ENCODE peak calls at places on chromosomes 12 and 14, in five cellular contexts. X, O, W, Z and S are unnamed samples.

GRCh38 chr12:69475237-69475984 is 5.2 kb downstream of the FRS2 start:
- DNase-seq in X (peak), O (no peak), W (no peak), Z (peak), S (no peak)

GRCh38 chr14:101588990-101589389 is 27.7 kb downstream of the DIO3 start:
- DNase-seq in X (no peak), O (no peak), W (no peak), Z (no peak), S (no peak)

GRCh38 chr12:7395950-7396349 is 48.0 kb downstream of the CD163L1 start:
- DNase-seq in X (peak), O (no peak), W (no peak), Z (peak), S (no peak)

GRCh38 chr14:54730156-54730961 is 163.4 kb downstream of the SAMD4A start:
- DNase-seq in X (peak), O (no peak), W (no peak), Z (peak), S (no peak)

GRCh38 chr12:123471374-123472068 is 13.6 kb downstream of the SNRNP35 start:
- DNase-seq in X (peak), O (no peak), W (no peak), Z (peak), S (no peak)

GRCh38 chr12:32252199-32253073 is 145.8 kb downstream of the BICD1 start:
- DNase-seq in X (no peak), O (no peak), W (no peak), Z (no peak), S (no peak)

GRCh38 chr12:48973992-48974673 is 2.6 kb upstream of the WNT10B start:
- DNase-seq in X (peak), O (no peak), W (peak), Z (peak), S (no peak)

GRCh38 chr12:22535478-22535877 is 8.9 kb downstream of the C2CD5 start:
- DNase-seq in X (no peak), O (no peak), W (no peak), Z (no peak), S (no peak)

GRCh38 chr12:117579939-117580717 is 218.7 kb upstream of the NOS1 start:
- DNase-seq in X (no peak), O (no peak), W (no peak), Z (no peak), S (no peak)

GRCh38 chr12:125403843-125404242 is 338.6 kb downstream of the AACS start:
- DNase-seq in X (no peak), O (no peak), W (no peak), Z (no peak), S (no peak)

GRCh38 chr14:89304972-89305703 is 111.9 kb downstream of the FOXN3 start:
- DNase-seq in X (peak), O (no peak), W (no peak), Z (peak), S (no peak)

GRCh38 chr12:127133675-127134335 is 1133.2 kb upstream of the TMEM132C start:
- DNase-seq in X (no peak), O (no peak), W (no peak), Z (no peak), S (no peak)

GRCh38 chr12:18857656-18858055 is 119.7 kb downstream of the CAPZA3 start:
- DNase-seq in X (no peak), O (no peak), W (no peak), Z (no peak), S (no peak)

GRCh38 chr14:102917469-102918211 is 4.8 kb upstream of the AMN start:
- DNase-seq in X (no peak), O (peak), W (peak), Z (peak), S (peak)

GRCh38 chr12:51028126-51028810 is 2.1 kb upstream of the SLC11A2 start:
- DNase-seq in X (peak), O (no peak), W (no peak), Z (peak), S (no peak)

GRCh38 chr12:63917864-63918742 is 73.6 kb downstream of the SRGAP1 start:
- DNase-seq in X (peak), O (no peak), W (no peak), Z (peak), S (no peak)

GRCh38 chr12:105986779-105987686 is 151.7 kb downstream of the NUAK1 start:
- DNase-seq in X (peak), O (no peak), W (no peak), Z (peak), S (no peak)

GRCh38 chr12:26724309-26724702 is 108.7 kb downstream of the ITPR2 start:
- DNase-seq in X (no peak), O (no peak), W (no peak), Z (no peak), S (no peak)

GRCh38 chr12:1350934-1351240 is 243.5 kb downstream of the FBXL14 start:
- DNase-seq in X (no peak), O (no peak), W (no peak), Z (no peak), S (no peak)

GRCh38 chr14:61477845-61478438 is 156.6 kb downstream of the PRKCH start:
- DNase-seq in X (no peak), O (peak), W (no peak), Z (peak), S (peak)

GRCh38 chr12:119375619-119376018 is 41.1 kb downstream of the CCDC60 start:
- DNase-seq in X (no peak), O (no peak), W (no peak), Z (no peak), S (peak)

GRCh38 chr14:69242311-69243224 is 17.4 kb upstream of the GALNT16 start:
- DNase-seq in X (peak), O (peak), W (peak), Z (peak), S (no peak)

GRCh38 chr12:97556201-97556824 is 93.7 kb downstream of the RMST start:
- DNase-seq in X (peak), O (peak), W (no peak), Z (no peak), S (no peak)

GRCh38 chr14:32078794-32079663 is 1.9 kb downstream of the ARHGAP5 start:
- DNase-seq in X (peak), O (no peak), W (no peak), Z (peak), S (no peak)